ENCODE peak calls at places on chromosomes 3 and 15, in six cellular contexts. G is activated CD8-positive, alpha-beta T cell treated with anti-CD3 and anti-CD28 coated beads for 36 hours; O is GM13976; R is nephron progenitor cell; E is HCT116; S is GM12864. D is an unnamed sample.

GRCh38 chr3:66376568-66376967 is 124.3 kb downstream of the LRIG1 start:
- DNase-seq in G (no peak), O (no peak), R (no peak), E (peak), S (no peak), D (no peak)

GRCh38 chr3:181103605-181104004 is 114.1 kb upstream of the DNAJC19 start:
- DNase-seq in G (peak), O (peak), R (peak), E (peak), S (peak), D (no peak)

GRCh38 chr3:186193534-186194450 is 84.9 kb upstream of the ETV5 start:
- DNase-seq in G (no peak), O (peak), R (peak), E (no peak), S (no peak), D (peak)

GRCh38 chr15:89526181-89526580 is 29.8 kb upstream of the RHCG start:
- DNase-seq in G (no peak), O (no peak), R (no peak), E (no peak), S (no peak), D (no peak)

GRCh38 chr15:60840703-60841411 is 361.9 kb upstream of the ICE2 start:
- DNase-seq in G (peak), O (no peak), R (no peak), E (no peak), S (no peak), D (no peak)

GRCh38 chr3:127796045-127796720 is 26.1 kb downstream of the MGLL start:
- DNase-seq in G (no peak), O (no peak), R (no peak), E (no peak), S (no peak), D (no peak)

GRCh38 chr3:108185536-108185935 is 36.7 kb downstream of the IFT57 start:
- DNase-seq in G (no peak), O (no peak), R (no peak), E (no peak), S (no peak), D (no peak)

GRCh38 chr3:45043715-45044299 is 17.7 kb downstream of the CLEC3B start:
- DNase-seq in G (no peak), O (no peak), R (no peak), E (no peak), S (no peak), D (no peak)

GRCh38 chr15:40782609-40783227 is 12.9 kb downstream of the C15orf62 start:
- DNase-seq in G (peak), O (peak), R (peak), E (peak), S (no peak), D (peak)

GRCh38 chr3:163929253-163929652 is 1149.0 kb downstream of the SI start:
- DNase-seq in G (no peak), O (no peak), R (no peak), E (no peak), S (no peak), D (no peak)

GRCh38 chr3:65548848-65549625 is 489.7 kb downstream of the MAGI1 start:
- DNase-seq in G (no peak), O (no peak), R (peak), E (no peak), S (no peak), D (peak)

GRCh38 chr15:93266291-93266690 is 177.3 kb upstream of the RGMA start:
- DNase-seq in G (no peak), O (no peak), R (no peak), E (no peak), S (no peak), D (no peak)

GRCh38 chr15:91408476-91409076 is 308.5 kb downstream of the SV2B start:
- DNase-seq in G (no peak), O (no peak), R (no peak), E (no peak), S (no peak), D (peak)

GRCh38 chr3:81958967-81959625 is 197.7 kb upstream of the GBE1 start:
- DNase-seq in G (no peak), O (no peak), R (no peak), E (no peak), S (no peak), D (no peak)

GRCh38 chr15:60528530-60528929 is 49.6 kb upstream of the ICE2 start:
- DNase-seq in G (no peak), O (no peak), R (no peak), E (no peak), S (no peak), D (no peak)

GRCh38 chr3:124775776-124776336 is 45.6 kb downstream of the UMPS start:
- DNase-seq in G (no peak), O (no peak), R (no peak), E (no peak), S (no peak), D (no peak)

GRCh38 chr3:191649626-191650025 is 188.7 kb downstream of the PYDC2 start:
- DNase-seq in G (no peak), O (no peak), R (no peak), E (no peak), S (no peak), D (no peak)

GRCh38 chr3:27659279-27660021 is 62.7 kb downstream of the EOMES start:
- DNase-seq in G (peak), O (peak), R (peak), E (peak), S (no peak), D (peak)

GRCh38 chr3:9037113-9037715 is 73.9 kb upstream of the RAD18 start:
- DNase-seq in G (no peak), O (no peak), R (no peak), E (no peak), S (no peak), D (no peak)

GRCh38 chr3:194395767-194396527 is 3.1 kb downstream of the GP5 start:
- DNase-seq in G (peak), O (no peak), R (peak), E (no peak), S (no peak), D (no peak)

GRCh38 chr3:6518709-6519345 is 342.1 kb upstream of the GRM7 start:
- DNase-seq in G (no peak), O (no peak), R (no peak), E (no peak), S (no peak), D (no peak)

GRCh38 chr15:94162946-94163345 is 68.4 kb upstream of the MCTP2 start:
- DNase-seq in G (no peak), O (no peak), R (no peak), E (no peak), S (no peak), D (no peak)

GRCh38 chr15:66369773-66370651 is 13.5 kb upstream of the TIPIN start:
- DNase-seq in G (peak), O (peak), R (no peak), E (no peak), S (no peak), D (no peak)

GRCh38 chr15:41987925-41988275 is 15.5 kb upstream of the EHD4 start:
- DNase-seq in G (no peak), O (no peak), R (no peak), E (no peak), S (no peak), D (no peak)

GRCh38 chr3:32569540-32570425 is 875 bp downstream of the DYNC1LI1 start:
- DNase-seq in G (peak), O (peak), R (peak), E (no peak), S (no peak), D (peak)

GRCh38 chr3:8239718-8240698 is 261.6 kb upstream of the LMCD1 start:
- DNase-seq in G (peak), O (peak), R (peak), E (peak), S (peak), D (peak)

GRCh38 chr3:69115731-69116130 is 6.7 kb downstream of the LMOD3 start:
- DNase-seq in G (no peak), O (no peak), R (no peak), E (no peak), S (no peak), D (no peak)
- TF ChIP-seq CTCF in G (no peak), O (no peak), R (no peak), E (no peak), S (no peak), D (no peak)

GRCh38 chr15:101723874-101724674 is at the start of gene TARS3:
- DNase-seq in G (peak), O (peak), R (peak), E (peak), S (peak), D (peak)
- TF ChIP-seq CTCF in G (no peak), O (peak), R (no peak), E (peak), S (peak), D (peak)

GRCh38 chr3:50623840-50624474 is 7.0 kb downstream of the MAPKAPK3 start:
- DNase-seq in G (peak), O (no peak), R (no peak), E (no peak), S (no peak), D (no peak)
- TF ChIP-seq CTCF in G (no peak), O (no peak), R (no peak), E (no peak), S (no peak), D (no peak)

GRCh38 chr3:152192050-152192449 is 76.7 kb upstream of the MBNL1 start:
- DNase-seq in G (peak), O (no peak), R (no peak), E (no peak), S (no peak), D (no peak)
- TF ChIP-seq CTCF in G (no peak), O (no peak), R (no peak), E (no peak), S (no peak), D (no peak)

GRCh38 chr3:138829886-138830510 is 4.7 kb downstream of the PIK3CB start:
- DNase-seq in G (no peak), O (no peak), R (no peak), E (no peak), S (no peak), D (no peak)

GRCh38 chr3:138834359-138835176 is at the start of gene PIK3CB:
- DNase-seq in G (peak), O (peak), R (peak), E (peak), S (no peak), D (peak)

GRCh38 chr3:138833908-138834358 is 795 bp downstream of the PIK3CB start:
- DNase-seq in G (peak), O (no peak), R (peak), E (no peak), S (no peak), D (no peak)

DNA sequence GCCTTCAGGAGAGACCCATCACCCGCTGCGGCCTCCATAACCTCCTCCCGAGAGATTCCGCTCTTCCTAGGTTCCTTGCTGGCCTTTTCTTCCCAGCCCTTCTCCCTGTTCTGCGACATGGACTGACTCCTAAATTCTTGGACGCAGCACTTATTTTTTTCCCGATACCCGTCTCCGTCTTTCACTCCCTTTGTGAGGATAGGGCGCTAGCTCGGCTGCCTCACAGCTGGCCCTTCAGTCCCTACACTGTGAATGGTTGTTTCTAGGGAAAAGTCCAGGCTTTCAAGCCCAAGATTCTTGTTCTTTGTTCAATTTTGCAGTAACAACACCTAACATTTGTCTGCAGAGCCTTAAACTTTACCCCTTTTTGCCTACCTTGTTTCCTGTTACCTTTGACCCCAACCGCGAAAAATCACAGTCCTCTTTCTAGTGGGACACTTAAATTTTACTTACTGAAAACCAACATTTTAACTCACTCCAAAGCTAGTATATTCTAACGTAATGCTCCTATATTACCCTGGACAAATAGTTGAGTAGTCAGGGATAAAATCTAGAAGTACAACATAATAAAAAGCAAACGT is 539 bp upstream of the PIK3CB start:
- DNase-seq in G (no peak), O (no peak), R (no peak), E (peak), S (no peak), D (no peak)
- TF ChIP-seq CTCF in G (no peak), O (no peak), R (no peak), E (no peak), S (no peak), D (no peak)

GRCh38 chr3:52015431-52016256 is 19.9 kb upstream of the RPL29 start:
- DNase-seq in G (no peak), O (no peak), R (no peak), E (no peak), S (no peak), D (no peak)

GRCh38 chr3:52012699-52013098 is 17.0 kb upstream of the RPL29 start:
- DNase-seq in G (no peak), O (no peak), R (no peak), E (no peak), S (no peak), D (no peak)

GRCh38 chr3:52017467-52018065 is 21.9 kb upstream of the RPL29 start:
- DNase-seq in G (no peak), O (no peak), R (no peak), E (no peak), S (no peak), D (no peak)

GRCh38 chr3:52013802-52014598 is 18.3 kb upstream of the RPL29 start:
- DNase-seq in G (no peak), O (no peak), R (no peak), E (no peak), S (no peak), D (no peak)

GRCh38 chr3:52014613-52015012 is 18.9 kb upstream of the RPL29 start:
- DNase-seq in G (no peak), O (no peak), R (peak), E (peak), S (no peak), D (no peak)
- TF ChIP-seq CTCF in G (no peak), O (no peak), R (peak), E (peak), S (peak), D (peak)

DNA sequence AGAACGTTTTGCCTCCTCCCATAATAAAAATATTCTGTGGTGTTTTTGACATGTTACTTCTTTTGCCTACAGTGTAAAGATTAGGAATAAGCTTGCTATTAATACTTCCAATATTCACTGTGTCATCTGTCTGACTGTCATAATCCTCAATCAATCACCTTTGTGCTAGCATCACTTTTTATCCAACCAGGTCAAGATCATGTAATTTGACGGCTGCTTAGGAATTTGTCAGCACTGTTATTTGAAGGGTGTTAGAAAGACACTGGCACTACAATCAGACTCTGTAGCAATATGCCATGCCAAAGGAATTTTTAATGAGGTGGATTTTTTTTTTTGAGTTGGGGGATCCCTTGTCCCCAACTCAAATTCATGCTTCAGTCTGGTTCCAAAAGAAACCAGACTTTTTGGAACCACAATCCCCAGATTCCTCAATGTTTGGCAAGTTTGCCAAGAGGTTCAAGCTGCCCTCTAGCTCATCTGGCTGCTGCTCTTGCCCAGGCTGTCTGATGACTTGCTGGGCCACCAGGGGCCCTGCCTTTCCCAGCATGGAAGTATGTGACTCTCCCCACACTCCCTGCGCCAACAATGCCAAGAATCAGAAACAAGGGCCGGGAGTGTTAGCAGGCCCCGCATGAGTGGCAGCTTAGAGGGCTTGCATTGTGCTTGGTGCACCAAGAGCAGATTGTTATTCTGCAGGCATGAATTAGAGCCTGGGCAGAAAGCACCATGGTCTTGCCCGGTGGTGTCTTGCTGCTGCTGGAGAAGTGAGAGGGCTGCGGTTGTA is 58.6 kb upstream of the TSC22D2 start:
- DNase-seq in G (no peak), O (no peak), R (no peak), E (no peak), S (no peak), D (no peak)
- TF ChIP-seq CTCF in G (no peak), O (no peak), R (no peak), E (no peak), S (no peak), D (no peak)